ENCODE peak calls at places on chromosomes 1 and 21, in nine cellular contexts. I, E, G, S, W, J, N, Y and Q are unnamed samples.

GRCh38 chr1:220300442-220301121 is 28.3 kb upstream of the RAB3GAP2 start:
- DNase-seq in I (peak; percentile 69), E (peak; percentile 85), G (peak; percentile 39), S (peak; percentile 47), W (peak; percentile 91), J (peak; percentile 42), N (no peak), Y (peak; percentile 92), Q (no peak)

GRCh38 chr1:12305377-12305776 is 75.5 kb downstream of the VPS13D start:
- DNase-seq in I (no peak), E (no peak), G (no peak), S (no peak), W (peak; percentile 24), J (no peak), N (no peak), Y (no peak), Q (no peak)

GRCh38 chr1:243940451-243940850 is 90.4 kb upstream of the AKT3 start:
- DNase-seq in I (no peak), E (no peak), G (no peak), S (no peak), W (no peak), J (no peak), N (no peak), Y (no peak), Q (no peak)

GRCh38 chr1:157199421-157199755 is 61.2 kb upstream of the ETV3 start:
- DNase-seq in I (peak; percentile 17), E (no peak), G (no peak), S (no peak), W (no peak), J (no peak), N (no peak), Y (peak; percentile 2), Q (no peak)

GRCh38 chr1:222026280-222026679 is 284.4 kb upstream of the DUSP10 start:
- DNase-seq in I (no peak), E (no peak), G (no peak), S (no peak), W (no peak), J (no peak), N (no peak), Y (no peak), Q (no peak)

GRCh38 chr1:175338447-175339135 is 146.0 kb upstream of the KIAA0040 start:
- DNase-seq in I (no peak), E (no peak), G (peak; percentile 73), S (peak; percentile 66), W (no peak), J (peak; percentile 60), N (peak; percentile 62), Y (no peak), Q (peak; percentile 33)

GRCh38 chr1:114558548-114558947 is 22.9 kb downstream of the BCAS2 start:
- DNase-seq in I (peak; percentile 27), E (no peak), G (peak; percentile 13), S (peak; percentile 37), W (peak; percentile 11), J (no peak), N (no peak), Y (no peak), Q (peak; percentile 23)

GRCh38 chr1:161188381-161188780 is 10.5 kb downstream of the ADAMTS4 start:
- DNase-seq in I (no peak), E (no peak), G (no peak), S (no peak), W (no peak), J (no peak), N (no peak), Y (no peak), Q (no peak)

GRCh38 chr1:65959896-65960295 is 167.2 kb downstream of the PDE4B start:
- DNase-seq in I (no peak), E (no peak), G (no peak), S (no peak), W (no peak), J (no peak), N (no peak), Y (no peak), Q (no peak)

GRCh38 chr1:227572752-227573151 is 9.4 kb downstream of the ZNF678 start:
- DNase-seq in I (no peak), E (no peak), G (no peak), S (no peak), W (no peak), J (no peak), N (no peak), Y (no peak), Q (no peak)

GRCh38 chr1:22341791-22342605 is 109.7 kb upstream of the ZBTB40 start:
- DNase-seq in I (peak; percentile 19), E (peak; percentile 62), G (no peak), S (no peak), W (peak; percentile 88), J (peak; percentile 84), N (no peak), Y (no peak), Q (no peak)

GRCh38 chr1:62429581-62429980 is 7.3 kb upstream of the USP1 start:
- DNase-seq in I (no peak), E (no peak), G (no peak), S (no peak), W (no peak), J (no peak), N (no peak), Y (no peak), Q (no peak)

GRCh38 chr1:172670316-172670715 is 11.4 kb downstream of the FASLG start:
- DNase-seq in I (no peak), E (no peak), G (no peak), S (no peak), W (no peak), J (no peak), N (no peak), Y (no peak), Q (no peak)

GRCh38 chr1:204453141-204453772 is 41.3 kb downstream of the PIK3C2B start:
- DNase-seq in I (no peak), E (no peak), G (no peak), S (no peak), W (no peak), J (peak; percentile 74), N (peak; percentile 53), Y (no peak), Q (peak; percentile 93)

GRCh38 chr1:47416319-47417128 is 439 bp downstream of the FOXE3 start:
- DNase-seq in I (no peak), E (no peak), G (peak; percentile 68), S (peak; percentile 68), W (no peak), J (peak; percentile 25), N (no peak), Y (no peak), Q (no peak)

GRCh38 chr1:119132179-119132578 is 8.3 kb downstream of the WARS2 start:
- DNase-seq in I (no peak), E (no peak), G (no peak), S (no peak), W (no peak), J (no peak), N (no peak), Y (no peak), Q (no peak)

GRCh38 chr21:9739240-9739639 is 782.1 kb upstream of the TPTE start:
- DNase-seq in I (no peak), E (no peak), G (no peak), S (no peak), W (no peak), J (no peak), N (no peak), Y (no peak), Q (no peak)

GRCh38 chr1:32047701-32048100 is 25.0 kb upstream of the TMEM39B start:
- DNase-seq in I (no peak), E (no peak), G (no peak), S (no peak), W (peak; percentile 42), J (no peak), N (no peak), Y (no peak), Q (no peak)

GRCh38 chr1:18344755-18345154 is 136.0 kb upstream of the KLHDC7A start:
- DNase-seq in I (no peak), E (no peak), G (peak; percentile 40), S (no peak), W (no peak), J (no peak), N (no peak), Y (no peak), Q (no peak)

GRCh38 chr21:25453524-25453923 is 153.8 kb downstream of the MRPL39 start:
- DNase-seq in I (no peak), E (no peak), G (no peak), S (no peak), W (no peak), J (no peak), N (no peak), Y (no peak), Q (no peak)

GRCh38 chr1:145805057-145805456 is 18.8 kb downstream of the RNF115 start:
- DNase-seq in I (peak; percentile 7), E (no peak), G (no peak), S (no peak), W (peak; percentile 40), J (no peak), N (no peak), Y (no peak), Q (no peak)

GRCh38 chr1:168439451-168440375 is 104.1 kb downstream of the XCL2 start:
- DNase-seq in I (peak; percentile 78), E (peak; percentile 77), G (peak; percentile 93), S (peak; percentile 75), W (peak; percentile 85), J (peak; percentile 82), N (peak; percentile 84), Y (peak; percentile 74), Q (peak; percentile 11)

GRCh38 chr1:79599257-79599656 is 592.7 kb upstream of the ADGRL4 start:
- DNase-seq in I (no peak), E (no peak), G (no peak), S (no peak), W (peak; percentile 18), J (no peak), N (no peak), Y (no peak), Q (no peak)

GRCh38 chr1:204828352-204828850 is 42.3 kb upstream of the NFASC start:
- DNase-seq in I (no peak), E (peak; percentile 74), G (peak; percentile 96), S (peak; percentile 97), W (no peak), J (peak; percentile 57), N (peak; percentile 5), Y (peak; percentile 66), Q (peak; percentile 22)

GRCh38 chr1:242554577-242554976 is 30.1 kb upstream of the PLD5 start:
- DNase-seq in I (no peak), E (no peak), G (no peak), S (no peak), W (no peak), J (no peak), N (no peak), Y (no peak), Q (no peak)

GRCh38 chr21:46307625-46308024 is 16.0 kb downstream of the C21orf58 start:
- DNase-seq in I (peak; percentile 96), E (no peak), G (no peak), S (no peak), W (no peak), J (no peak), N (no peak), Y (no peak), Q (no peak)

GRCh38 chr1:46341222-46342083 is 846 bp downstream of the NSUN4 start:
- DNase-seq in I (no peak), E (no peak), G (peak; percentile 10), S (no peak), W (no peak), J (no peak), N (no peak), Y (no peak), Q (peak; percentile 11)

GRCh38 chr1:59393211-59394180 is 96.6 kb downstream of the FGGY start:
- DNase-seq in I (peak; percentile 91), E (peak; percentile 73), G (peak; percentile 51), S (peak; percentile 52), W (peak; percentile 97), J (peak; percentile 55), N (no peak), Y (peak; percentile 86), Q (no peak)

GRCh38 chr1:46446646-46447498 is 42.8 kb upstream of the DMBX1 start:
- DNase-seq in I (peak; percentile 44), E (peak; percentile 84), G (peak; percentile 92), S (peak; percentile 81), W (peak; percentile 65), J (peak; percentile 75), N (peak; percentile 77), Y (peak; percentile 26), Q (peak; percentile 56)

GRCh38 chr1:109650609-109651008 is 5.3 kb upstream of the GSTM4 start:
- DNase-seq in I (no peak), E (no peak), G (no peak), S (no peak), W (no peak), J (peak; percentile 46), N (no peak), Y (no peak), Q (no peak)

GRCh38 chr1:235910357-235911299 is 43.9 kb upstream of the LYST start:
- DNase-seq in I (peak; percentile 98), E (no peak), G (peak; percentile 80), S (peak; percentile 77), W (peak; percentile 92), J (peak; percentile 42), N (no peak), Y (peak; percentile 97), Q (no peak)